ENCODE peak calls at places on chromosomes 13 and 19, in four cellular contexts. P, T, N and F are unnamed samples.
A peak's percentile ranks its signal among the peaks of the same experiment; 100 is the strongest.

GRCh38 chr19:2046046-2046907 is 4.8 kb downstream of the MKNK2 start:
- DNase-seq in P (no peak), T (no peak), N (no peak), F (no peak)

GRCh38 chr13:21034602-21035190 is 26.7 kb downstream of the LATS2 start:
- DNase-seq in P (no peak), T (no peak), N (no peak), F (no peak)

GRCh38 chr19:38155453-38155852 is 68.6 kb downstream of the DPF1 start:
- DNase-seq in P (no peak), T (no peak), N (no peak), F (no peak)

GRCh38 chr13:35822666-35823065 is 308.5 kb downstream of the DCLK1 start:
- DNase-seq in P (no peak), T (no peak), N (no peak), F (no peak)

GRCh38 chr19:55468054-55468393 is 3.5 kb upstream of the C19orf85 start:
- DNase-seq in P (no peak), T (no peak), N (no peak), F (no peak)

GRCh38 chr13:46687810-46688209 is 109.2 kb downstream of the ESD start:
- DNase-seq in P (peak; percentile 30), T (peak; percentile 12), N (no peak), F (no peak)

GRCh38 chr19:7597689-7598088 is 2.0 kb downstream of the CAMSAP3 start:
- DNase-seq in P (no peak), T (no peak), N (no peak), F (no peak)

GRCh38 chr13:26719356-26719945 is 41.1 kb downstream of the GPR12 start:
- DNase-seq in P (no peak), T (peak; percentile 62), N (no peak), F (no peak)

GRCh38 chr19:14089412-14089661 is 1.2 kb downstream of the SAMD1 start:
- DNase-seq in P (no peak), T (no peak), N (no peak), F (no peak)

GRCh38 chr13:93559718-93560117 is 333.1 kb downstream of the GPC6 start:
- DNase-seq in P (no peak), T (no peak), N (peak; percentile 20), F (no peak)

GRCh38 chr13:38888309-38888708 is 102.3 kb downstream of the STOML3 start:
- DNase-seq in P (no peak), T (no peak), N (no peak), F (no peak)

GRCh38 chr13:39148513-39148961 is 110.3 kb downstream of the NHLRC3 start:
- DNase-seq in P (no peak), T (peak; percentile 56), N (no peak), F (no peak)

GRCh38 chr19:32498641-32499200 is 82.3 kb upstream of the PDCD5 start:
- DNase-seq in P (peak; percentile 31), T (peak; percentile 22), N (no peak), F (no peak)

GRCh38 chr19:4910594-4911273 is 1.4 kb downstream of the UHRF1 start:
- DNase-seq in P (peak; percentile 24), T (peak; percentile 30), N (no peak), F (no peak)

GRCh38 chr19:15437355-15438123 is 12.2 kb downstream of the WIZ start:
- DNase-seq in P (no peak), T (no peak), N (no peak), F (no peak)

GRCh38 chr19:46180701-46181385 is 32.8 kb downstream of the IGFL2 start:
- DNase-seq in P (no peak), T (no peak), N (no peak), F (no peak)

GRCh38 chr19:19300613-19301012 is 19.7 kb downstream of the SUGP1 start:
- DNase-seq in P (no peak), T (no peak), N (no peak), F (no peak)

GRCh38 chr19:47467914-47468313 is 3.8 kb downstream of the SLC8A2 start:
- DNase-seq in P (no peak), T (no peak), N (no peak), F (no peak)

GRCh38 chr19:46944918-46945628 is 74.6 kb upstream of the NPAS1 start:
- DNase-seq in P (no peak), T (no peak), N (peak; percentile 47), F (no peak)

GRCh38 chr13:84553252-84553651 is 671.0 kb upstream of the SLITRK1 start:
- DNase-seq in P (no peak), T (no peak), N (peak; percentile 7), F (no peak)

GRCh38 chr13:102251817-102252216 is 150.0 kb downstream of the FGF14 start:
- DNase-seq in P (no peak), T (no peak), N (no peak), F (no peak)

GRCh38 chr13:111259058-111259457 is 61.4 kb upstream of the TEX29 start:
- DNase-seq in P (no peak), T (no peak), N (no peak), F (no peak)

GRCh38 chr19:45973564-45974338 is at the start of gene NOVA2:
- DNase-seq in P (no peak), T (peak; percentile 80), N (peak; percentile 82), F (no peak)

GRCh38 chr19:16914421-16914820 is 25.6 kb downstream of the F2RL3 start:
- DNase-seq in P (no peak), T (no peak), N (no peak), F (no peak)